ENCODE peak calls at places on chromosome 21, in eight cellular contexts. One of them, this sample, is unnamed.
A peak's percentile ranks its signal among the peaks of the same experiment; 100 is the strongest.

GRCh38 chr21:39000496-39000895 is 182.8 kb downstream of the PSMG1 start:
- DNase-seq in activated CD4-positive, CD25-positive, alpha-beta regulatory T cell: no peak
- DNase-seq in stimulated activated CD8-positive, alpha-beta memory T cell treated with anti-CD3 and anti-CD28 coated beads, Interleukin-4, amount 100 ng/mL, for 24 hours: no peak
- DNase-seq in CD8-positive, alpha-beta T cell: no peak
- DNase-seq in NCI-H2227 treated with DMSO at 0.1 percent for 48 hours: no peak
- DNase-seq in glomerular endothelial cell: no peak
- DNase-seq in activated B cell treated with CpG ODN at 0.5 μM for 24 hours: no peak
- DNase-seq in activated naive CD4-positive, alpha-beta T cell treated with anti-CD3 and anti-CD28 coated beads, Interleukin-2, amount 10 ng/mL, durations not matched to agents 7 days and 5 days: no peak
- DNase-seq in this sample: no peak

GRCh38 chr21:16419188-16419874 is 689.5 kb downstream of the USP25 start:
- DNase-seq in activated CD4-positive, CD25-positive, alpha-beta regulatory T cell: no peak
- DNase-seq in stimulated activated CD8-positive, alpha-beta memory T cell treated with anti-CD3 and anti-CD28 coated beads, Interleukin-4, amount 100 ng/mL, for 24 hours: no peak
- DNase-seq in CD8-positive, alpha-beta T cell: no peak
- DNase-seq in NCI-H2227 treated with DMSO at 0.1 percent for 48 hours: peak; percentile 94
- DNase-seq in glomerular endothelial cell: no peak
- DNase-seq in activated B cell treated with CpG ODN at 0.5 μM for 24 hours: no peak
- DNase-seq in activated naive CD4-positive, alpha-beta T cell treated with anti-CD3 and anti-CD28 coated beads, Interleukin-2, amount 10 ng/mL, durations not matched to agents 7 days and 5 days: no peak
- DNase-seq in this sample: peak; percentile 88

GRCh38 chr21:26127918-26128317 is 42.7 kb downstream of the APP start:
- DNase-seq in activated CD4-positive, CD25-positive, alpha-beta regulatory T cell: no peak
- DNase-seq in stimulated activated CD8-positive, alpha-beta memory T cell treated with anti-CD3 and anti-CD28 coated beads, Interleukin-4, amount 100 ng/mL, for 24 hours: no peak
- DNase-seq in CD8-positive, alpha-beta T cell: no peak
- DNase-seq in NCI-H2227 treated with DMSO at 0.1 percent for 48 hours: no peak
- DNase-seq in glomerular endothelial cell: no peak
- DNase-seq in activated B cell treated with CpG ODN at 0.5 μM for 24 hours: no peak
- DNase-seq in activated naive CD4-positive, alpha-beta T cell treated with anti-CD3 and anti-CD28 coated beads, Interleukin-2, amount 10 ng/mL, durations not matched to agents 7 days and 5 days: no peak
- DNase-seq in this sample: peak; percentile 47

GRCh38 chr21:30146558-30147282 is 19.9 kb downstream of the CLDN17 start:
- DNase-seq in activated CD4-positive, CD25-positive, alpha-beta regulatory T cell: no peak
- DNase-seq in stimulated activated CD8-positive, alpha-beta memory T cell treated with anti-CD3 and anti-CD28 coated beads, Interleukin-4, amount 100 ng/mL, for 24 hours: no peak
- DNase-seq in CD8-positive, alpha-beta T cell: no peak
- DNase-seq in NCI-H2227 treated with DMSO at 0.1 percent for 48 hours: no peak
- DNase-seq in glomerular endothelial cell: no peak
- DNase-seq in activated B cell treated with CpG ODN at 0.5 μM for 24 hours: no peak
- DNase-seq in activated naive CD4-positive, alpha-beta T cell treated with anti-CD3 and anti-CD28 coated beads, Interleukin-2, amount 10 ng/mL, durations not matched to agents 7 days and 5 days: no peak
- DNase-seq in this sample: no peak

GRCh38 chr21:37711294-37711844 is 204.9 kb downstream of the KCNJ6 start:
- DNase-seq in activated CD4-positive, CD25-positive, alpha-beta regulatory T cell: no peak
- DNase-seq in stimulated activated CD8-positive, alpha-beta memory T cell treated with anti-CD3 and anti-CD28 coated beads, Interleukin-4, amount 100 ng/mL, for 24 hours: no peak
- DNase-seq in CD8-positive, alpha-beta T cell: no peak
- DNase-seq in NCI-H2227 treated with DMSO at 0.1 percent for 48 hours: no peak
- DNase-seq in glomerular endothelial cell: no peak
- DNase-seq in activated B cell treated with CpG ODN at 0.5 μM for 24 hours: no peak
- DNase-seq in activated naive CD4-positive, alpha-beta T cell treated with anti-CD3 and anti-CD28 coated beads, Interleukin-2, amount 10 ng/mL, durations not matched to agents 7 days and 5 days: no peak
- DNase-seq in this sample: no peak

GRCh38 chr21:45985471-45986315 is 4.1 kb downstream of the COL6A1 start:
- DNase-seq in activated CD4-positive, CD25-positive, alpha-beta regulatory T cell: no peak
- DNase-seq in stimulated activated CD8-positive, alpha-beta memory T cell treated with anti-CD3 and anti-CD28 coated beads, Interleukin-4, amount 100 ng/mL, for 24 hours: no peak
- DNase-seq in CD8-positive, alpha-beta T cell: no peak
- DNase-seq in NCI-H2227 treated with DMSO at 0.1 percent for 48 hours: no peak
- DNase-seq in glomerular endothelial cell: no peak
- DNase-seq in activated B cell treated with CpG ODN at 0.5 μM for 24 hours: peak; percentile 13
- DNase-seq in activated naive CD4-positive, alpha-beta T cell treated with anti-CD3 and anti-CD28 coated beads, Interleukin-2, amount 10 ng/mL, durations not matched to agents 7 days and 5 days: peak; percentile 20
- DNase-seq in this sample: no peak

GRCh38 chr21:45983981-45984551 is 2.5 kb downstream of the COL6A1 start:
- DNase-seq in activated CD4-positive, CD25-positive, alpha-beta regulatory T cell: no peak
- DNase-seq in stimulated activated CD8-positive, alpha-beta memory T cell treated with anti-CD3 and anti-CD28 coated beads, Interleukin-4, amount 100 ng/mL, for 24 hours: no peak
- DNase-seq in CD8-positive, alpha-beta T cell: no peak
- DNase-seq in NCI-H2227 treated with DMSO at 0.1 percent for 48 hours: no peak
- DNase-seq in glomerular endothelial cell: no peak
- DNase-seq in activated B cell treated with CpG ODN at 0.5 μM for 24 hours: peak; percentile 13
- DNase-seq in activated naive CD4-positive, alpha-beta T cell treated with anti-CD3 and anti-CD28 coated beads, Interleukin-2, amount 10 ng/mL, durations not matched to agents 7 days and 5 days: peak; percentile 20
- DNase-seq in this sample: no peak

GRCh38 chr21:42003051-42003461 is 7.1 kb downstream of the ZBTB21 start:
- DNase-seq in activated CD4-positive, CD25-positive, alpha-beta regulatory T cell: no peak
- DNase-seq in stimulated activated CD8-positive, alpha-beta memory T cell treated with anti-CD3 and anti-CD28 coated beads, Interleukin-4, amount 100 ng/mL, for 24 hours: no peak
- DNase-seq in CD8-positive, alpha-beta T cell: no peak
- DNase-seq in NCI-H2227 treated with DMSO at 0.1 percent for 48 hours: no peak
- DNase-seq in glomerular endothelial cell: no peak
- DNase-seq in activated B cell treated with CpG ODN at 0.5 μM for 24 hours: no peak
- DNase-seq in activated naive CD4-positive, alpha-beta T cell treated with anti-CD3 and anti-CD28 coated beads, Interleukin-2, amount 10 ng/mL, durations not matched to agents 7 days and 5 days: no peak
- DNase-seq in this sample: no peak

GRCh38 chr21:26546698-26547097 is 26.4 kb downstream of the CYYR1 start:
- DNase-seq in activated CD4-positive, CD25-positive, alpha-beta regulatory T cell: no peak
- DNase-seq in stimulated activated CD8-positive, alpha-beta memory T cell treated with anti-CD3 and anti-CD28 coated beads, Interleukin-4, amount 100 ng/mL, for 24 hours: no peak
- DNase-seq in CD8-positive, alpha-beta T cell: no peak
- DNase-seq in NCI-H2227 treated with DMSO at 0.1 percent for 48 hours: no peak
- DNase-seq in glomerular endothelial cell: peak; percentile 78
- DNase-seq in activated B cell treated with CpG ODN at 0.5 μM for 24 hours: no peak
- DNase-seq in activated naive CD4-positive, alpha-beta T cell treated with anti-CD3 and anti-CD28 coated beads, Interleukin-2, amount 10 ng/mL, durations not matched to agents 7 days and 5 days: no peak
- DNase-seq in this sample: no peak

GRCh38 chr21:40680311-40680710 is 166.6 kb downstream of the DSCAM start:
- DNase-seq in activated CD4-positive, CD25-positive, alpha-beta regulatory T cell: no peak
- DNase-seq in stimulated activated CD8-positive, alpha-beta memory T cell treated with anti-CD3 and anti-CD28 coated beads, Interleukin-4, amount 100 ng/mL, for 24 hours: no peak
- DNase-seq in CD8-positive, alpha-beta T cell: no peak
- DNase-seq in NCI-H2227 treated with DMSO at 0.1 percent for 48 hours: no peak
- DNase-seq in glomerular endothelial cell: no peak
- DNase-seq in activated B cell treated with CpG ODN at 0.5 μM for 24 hours: no peak
- DNase-seq in activated naive CD4-positive, alpha-beta T cell treated with anti-CD3 and anti-CD28 coated beads, Interleukin-2, amount 10 ng/mL, durations not matched to agents 7 days and 5 days: no peak
- DNase-seq in this sample: no peak

GRCh38 chr21:17819878-17820232 is 699 bp upstream of the C21orf91 start:
- DNase-seq in activated CD4-positive, CD25-positive, alpha-beta regulatory T cell: peak; percentile 38
- DNase-seq in stimulated activated CD8-positive, alpha-beta memory T cell treated with anti-CD3 and anti-CD28 coated beads, Interleukin-4, amount 100 ng/mL, for 24 hours: no peak
- DNase-seq in CD8-positive, alpha-beta T cell: no peak
- DNase-seq in NCI-H2227 treated with DMSO at 0.1 percent for 48 hours: no peak
- DNase-seq in glomerular endothelial cell: no peak
- DNase-seq in activated B cell treated with CpG ODN at 0.5 μM for 24 hours: no peak
- DNase-seq in activated naive CD4-positive, alpha-beta T cell treated with anti-CD3 and anti-CD28 coated beads, Interleukin-2, amount 10 ng/mL, durations not matched to agents 7 days and 5 days: peak; percentile 21
- DNase-seq in this sample: no peak

GRCh38 chr21:38905751-38906150 is 100.0 kb downstream of the ETS2 start:
- DNase-seq in activated CD4-positive, CD25-positive, alpha-beta regulatory T cell: no peak
- DNase-seq in stimulated activated CD8-positive, alpha-beta memory T cell treated with anti-CD3 and anti-CD28 coated beads, Interleukin-4, amount 100 ng/mL, for 24 hours: no peak
- DNase-seq in CD8-positive, alpha-beta T cell: no peak
- DNase-seq in NCI-H2227 treated with DMSO at 0.1 percent for 48 hours: no peak
- DNase-seq in glomerular endothelial cell: no peak
- DNase-seq in activated B cell treated with CpG ODN at 0.5 μM for 24 hours: no peak
- DNase-seq in activated naive CD4-positive, alpha-beta T cell treated with anti-CD3 and anti-CD28 coated beads, Interleukin-2, amount 10 ng/mL, durations not matched to agents 7 days and 5 days: no peak
- DNase-seq in this sample: no peak

GRCh38 chr21:26954591-26955214 is 12.2 kb downstream of the ADAMTS5 start:
- DNase-seq in activated CD4-positive, CD25-positive, alpha-beta regulatory T cell: no peak
- DNase-seq in stimulated activated CD8-positive, alpha-beta memory T cell treated with anti-CD3 and anti-CD28 coated beads, Interleukin-4, amount 100 ng/mL, for 24 hours: no peak
- DNase-seq in CD8-positive, alpha-beta T cell: no peak
- DNase-seq in NCI-H2227 treated with DMSO at 0.1 percent for 48 hours: no peak
- DNase-seq in glomerular endothelial cell: no peak
- DNase-seq in activated B cell treated with CpG ODN at 0.5 μM for 24 hours: no peak
- DNase-seq in activated naive CD4-positive, alpha-beta T cell treated with anti-CD3 and anti-CD28 coated beads, Interleukin-2, amount 10 ng/mL, durations not matched to agents 7 days and 5 days: no peak
- DNase-seq in this sample: no peak

GRCh38 chr21:42220138-42220701 is 1.3 kb downstream of the ABCG1 start:
- DNase-seq in activated CD4-positive, CD25-positive, alpha-beta regulatory T cell: peak; percentile 46
- DNase-seq in stimulated activated CD8-positive, alpha-beta memory T cell treated with anti-CD3 and anti-CD28 coated beads, Interleukin-4, amount 100 ng/mL, for 24 hours: no peak
- DNase-seq in CD8-positive, alpha-beta T cell: peak; percentile 34
- DNase-seq in NCI-H2227 treated with DMSO at 0.1 percent for 48 hours: peak; percentile 86
- DNase-seq in glomerular endothelial cell: no peak
- DNase-seq in activated B cell treated with CpG ODN at 0.5 μM for 24 hours: peak; percentile 50
- DNase-seq in activated naive CD4-positive, alpha-beta T cell treated with anti-CD3 and anti-CD28 coated beads, Interleukin-2, amount 10 ng/mL, durations not matched to agents 7 days and 5 days: peak; percentile 88
- DNase-seq in this sample: peak; percentile 72

GRCh38 chr21:46211376-46211775 is 17.2 kb downstream of the LSS start:
- DNase-seq in activated CD4-positive, CD25-positive, alpha-beta regulatory T cell: no peak
- DNase-seq in stimulated activated CD8-positive, alpha-beta memory T cell treated with anti-CD3 and anti-CD28 coated beads, Interleukin-4, amount 100 ng/mL, for 24 hours: no peak
- DNase-seq in CD8-positive, alpha-beta T cell: no peak
- DNase-seq in NCI-H2227 treated with DMSO at 0.1 percent for 48 hours: no peak
- DNase-seq in glomerular endothelial cell: no peak
- DNase-seq in activated B cell treated with CpG ODN at 0.5 μM for 24 hours: peak; percentile 7
- DNase-seq in activated naive CD4-positive, alpha-beta T cell treated with anti-CD3 and anti-CD28 coated beads, Interleukin-2, amount 10 ng/mL, durations not matched to agents 7 days and 5 days: no peak
- DNase-seq in this sample: no peak

GRCh38 chr21:34801519-34802132 is 132.8 kb downstream of the CLIC6 start:
- DNase-seq in activated CD4-positive, CD25-positive, alpha-beta regulatory T cell: no peak
- DNase-seq in stimulated activated CD8-positive, alpha-beta memory T cell treated with anti-CD3 and anti-CD28 coated beads, Interleukin-4, amount 100 ng/mL, for 24 hours: no peak
- DNase-seq in CD8-positive, alpha-beta T cell: no peak
- DNase-seq in NCI-H2227 treated with DMSO at 0.1 percent for 48 hours: no peak
- DNase-seq in glomerular endothelial cell: no peak
- DNase-seq in activated B cell treated with CpG ODN at 0.5 μM for 24 hours: no peak
- DNase-seq in activated naive CD4-positive, alpha-beta T cell treated with anti-CD3 and anti-CD28 coated beads, Interleukin-2, amount 10 ng/mL, durations not matched to agents 7 days and 5 days: peak; percentile 49
- DNase-seq in this sample: no peak

GRCh38 chr21:42591170-42591869 is 62.1 kb upstream of the PDE9A start:
- DNase-seq in activated CD4-positive, CD25-positive, alpha-beta regulatory T cell: no peak
- DNase-seq in stimulated activated CD8-positive, alpha-beta memory T cell treated with anti-CD3 and anti-CD28 coated beads, Interleukin-4, amount 100 ng/mL, for 24 hours: no peak
- DNase-seq in CD8-positive, alpha-beta T cell: no peak
- DNase-seq in NCI-H2227 treated with DMSO at 0.1 percent for 48 hours: no peak
- DNase-seq in glomerular endothelial cell: no peak
- DNase-seq in activated B cell treated with CpG ODN at 0.5 μM for 24 hours: no peak
- DNase-seq in activated naive CD4-positive, alpha-beta T cell treated with anti-CD3 and anti-CD28 coated beads, Interleukin-2, amount 10 ng/mL, durations not matched to agents 7 days and 5 days: no peak
- DNase-seq in this sample: no peak

GRCh38 chr21:26487981-26488480 is 85.1 kb downstream of the CYYR1 start:
- DNase-seq in activated CD4-positive, CD25-positive, alpha-beta regulatory T cell: no peak
- DNase-seq in stimulated activated CD8-positive, alpha-beta memory T cell treated with anti-CD3 and anti-CD28 coated beads, Interleukin-4, amount 100 ng/mL, for 24 hours: no peak
- DNase-seq in CD8-positive, alpha-beta T cell: no peak
- DNase-seq in NCI-H2227 treated with DMSO at 0.1 percent for 48 hours: no peak
- DNase-seq in glomerular endothelial cell: no peak
- DNase-seq in activated B cell treated with CpG ODN at 0.5 μM for 24 hours: no peak
- DNase-seq in activated naive CD4-positive, alpha-beta T cell treated with anti-CD3 and anti-CD28 coated beads, Interleukin-2, amount 10 ng/mL, durations not matched to agents 7 days and 5 days: no peak
- DNase-seq in this sample: no peak

GRCh38 chr21:43191971-43192370 is 23.2 kb downstream of the CRYAA start:
- DNase-seq in activated CD4-positive, CD25-positive, alpha-beta regulatory T cell: no peak
- DNase-seq in stimulated activated CD8-positive, alpha-beta memory T cell treated with anti-CD3 and anti-CD28 coated beads, Interleukin-4, amount 100 ng/mL, for 24 hours: no peak
- DNase-seq in CD8-positive, alpha-beta T cell: no peak
- DNase-seq in NCI-H2227 treated with DMSO at 0.1 percent for 48 hours: no peak
- DNase-seq in glomerular endothelial cell: no peak
- DNase-seq in activated B cell treated with CpG ODN at 0.5 μM for 24 hours: no peak
- DNase-seq in activated naive CD4-positive, alpha-beta T cell treated with anti-CD3 and anti-CD28 coated beads, Interleukin-2, amount 10 ng/mL, durations not matched to agents 7 days and 5 days: no peak
- DNase-seq in this sample: peak; percentile 10

GRCh38 chr21:42745511-42746239 is 92.3 kb downstream of the PDE9A start:
- DNase-seq in activated CD4-positive, CD25-positive, alpha-beta regulatory T cell: no peak
- DNase-seq in stimulated activated CD8-positive, alpha-beta memory T cell treated with anti-CD3 and anti-CD28 coated beads, Interleukin-4, amount 100 ng/mL, for 24 hours: no peak
- DNase-seq in CD8-positive, alpha-beta T cell: no peak
- DNase-seq in NCI-H2227 treated with DMSO at 0.1 percent for 48 hours: no peak
- DNase-seq in glomerular endothelial cell: no peak
- DNase-seq in activated B cell treated with CpG ODN at 0.5 μM for 24 hours: no peak
- DNase-seq in activated naive CD4-positive, alpha-beta T cell treated with anti-CD3 and anti-CD28 coated beads, Interleukin-2, amount 10 ng/mL, durations not matched to agents 7 days and 5 days: no peak
- DNase-seq in this sample: no peak

GRCh38 chr21:37072239-37072987 is 458 bp downstream of the PIGP start:
- DNase-seq in activated CD4-positive, CD25-positive, alpha-beta regulatory T cell: peak; percentile 50
- DNase-seq in stimulated activated CD8-positive, alpha-beta memory T cell treated with anti-CD3 and anti-CD28 coated beads, Interleukin-4, amount 100 ng/mL, for 24 hours: no peak
- DNase-seq in CD8-positive, alpha-beta T cell: peak; percentile 53
- DNase-seq in NCI-H2227 treated with DMSO at 0.1 percent for 48 hours: peak; percentile 94
- DNase-seq in glomerular endothelial cell: peak; percentile 48
- DNase-seq in activated B cell treated with CpG ODN at 0.5 μM for 24 hours: no peak
- DNase-seq in activated naive CD4-positive, alpha-beta T cell treated with anti-CD3 and anti-CD28 coated beads, Interleukin-2, amount 10 ng/mL, durations not matched to agents 7 days and 5 days: peak; percentile 83
- DNase-seq in this sample: peak; percentile 90

GRCh38 chr21:16455526-16455925 is 725.7 kb downstream of the USP25 start:
- DNase-seq in activated CD4-positive, CD25-positive, alpha-beta regulatory T cell: no peak
- DNase-seq in stimulated activated CD8-positive, alpha-beta memory T cell treated with anti-CD3 and anti-CD28 coated beads, Interleukin-4, amount 100 ng/mL, for 24 hours: no peak
- DNase-seq in CD8-positive, alpha-beta T cell: no peak
- DNase-seq in NCI-H2227 treated with DMSO at 0.1 percent for 48 hours: no peak
- DNase-seq in glomerular endothelial cell: no peak
- DNase-seq in activated B cell treated with CpG ODN at 0.5 μM for 24 hours: no peak
- DNase-seq in activated naive CD4-positive, alpha-beta T cell treated with anti-CD3 and anti-CD28 coated beads, Interleukin-2, amount 10 ng/mL, durations not matched to agents 7 days and 5 days: no peak
- DNase-seq in this sample: no peak

GRCh38 chr21:45592626-45593134 is 50.4 kb upstream of the SLC19A1 start:
- DNase-seq in activated CD4-positive, CD25-positive, alpha-beta regulatory T cell: no peak
- DNase-seq in stimulated activated CD8-positive, alpha-beta memory T cell treated with anti-CD3 and anti-CD28 coated beads, Interleukin-4, amount 100 ng/mL, for 24 hours: no peak
- DNase-seq in CD8-positive, alpha-beta T cell: no peak
- DNase-seq in NCI-H2227 treated with DMSO at 0.1 percent for 48 hours: no peak
- DNase-seq in glomerular endothelial cell: no peak
- DNase-seq in activated B cell treated with CpG ODN at 0.5 μM for 24 hours: no peak
- DNase-seq in activated naive CD4-positive, alpha-beta T cell treated with anti-CD3 and anti-CD28 coated beads, Interleukin-2, amount 10 ng/mL, durations not matched to agents 7 days and 5 days: no peak
- DNase-seq in this sample: no peak

GRCh38 chr21:45420061-45420521 is 15.1 kb downstream of the COL18A1 start:
- DNase-seq in activated CD4-positive, CD25-positive, alpha-beta regulatory T cell: no peak
- DNase-seq in stimulated activated CD8-positive, alpha-beta memory T cell treated with anti-CD3 and anti-CD28 coated beads, Interleukin-4, amount 100 ng/mL, for 24 hours: no peak
- DNase-seq in CD8-positive, alpha-beta T cell: no peak
- DNase-seq in NCI-H2227 treated with DMSO at 0.1 percent for 48 hours: no peak
- DNase-seq in glomerular endothelial cell: no peak
- DNase-seq in activated B cell treated with CpG ODN at 0.5 μM for 24 hours: no peak
- DNase-seq in activated naive CD4-positive, alpha-beta T cell treated with anti-CD3 and anti-CD28 coated beads, Interleukin-2, amount 10 ng/mL, durations not matched to agents 7 days and 5 days: no peak
- DNase-seq in this sample: no peak

GRCh38 chr21:45404726-45405270 is at the start of gene COL18A1:
- DNase-seq in activated CD4-positive, CD25-positive, alpha-beta regulatory T cell: no peak
- DNase-seq in stimulated activated CD8-positive, alpha-beta memory T cell treated with anti-CD3 and anti-CD28 coated beads, Interleukin-4, amount 100 ng/mL, for 24 hours: no peak
- DNase-seq in CD8-positive, alpha-beta T cell: peak; percentile 9
- DNase-seq in NCI-H2227 treated with DMSO at 0.1 percent for 48 hours: peak; percentile 46
- DNase-seq in glomerular endothelial cell: no peak
- DNase-seq in activated B cell treated with CpG ODN at 0.5 μM for 24 hours: peak; percentile 27
- DNase-seq in activated naive CD4-positive, alpha-beta T cell treated with anti-CD3 and anti-CD28 coated beads, Interleukin-2, amount 10 ng/mL, durations not matched to agents 7 days and 5 days: peak; percentile 51
- DNase-seq in this sample: peak; percentile 60

GRCh38 chr21:16976132-16976666 is 536.6 kb upstream of the CXADR start:
- DNase-seq in activated CD4-positive, CD25-positive, alpha-beta regulatory T cell: no peak
- DNase-seq in stimulated activated CD8-positive, alpha-beta memory T cell treated with anti-CD3 and anti-CD28 coated beads, Interleukin-4, amount 100 ng/mL, for 24 hours: no peak
- DNase-seq in CD8-positive, alpha-beta T cell: no peak
- DNase-seq in NCI-H2227 treated with DMSO at 0.1 percent for 48 hours: peak; percentile 68
- DNase-seq in glomerular endothelial cell: no peak
- DNase-seq in activated B cell treated with CpG ODN at 0.5 μM for 24 hours: no peak
- DNase-seq in activated naive CD4-positive, alpha-beta T cell treated with anti-CD3 and anti-CD28 coated beads, Interleukin-2, amount 10 ng/mL, durations not matched to agents 7 days and 5 days: no peak
- DNase-seq in this sample: no peak

GRCh38 chr21:37696936-37697335 is 219.3 kb downstream of the KCNJ6 start:
- DNase-seq in activated CD4-positive, CD25-positive, alpha-beta regulatory T cell: no peak
- DNase-seq in stimulated activated CD8-positive, alpha-beta memory T cell treated with anti-CD3 and anti-CD28 coated beads, Interleukin-4, amount 100 ng/mL, for 24 hours: no peak
- DNase-seq in CD8-positive, alpha-beta T cell: no peak
- DNase-seq in NCI-H2227 treated with DMSO at 0.1 percent for 48 hours: no peak
- DNase-seq in glomerular endothelial cell: no peak
- DNase-seq in activated B cell treated with CpG ODN at 0.5 μM for 24 hours: no peak
- DNase-seq in activated naive CD4-positive, alpha-beta T cell treated with anti-CD3 and anti-CD28 coated beads, Interleukin-2, amount 10 ng/mL, durations not matched to agents 7 days and 5 days: no peak
- DNase-seq in this sample: no peak

GRCh38 chr21:16116067-16116466 is 386.3 kb downstream of the USP25 start:
- DNase-seq in activated CD4-positive, CD25-positive, alpha-beta regulatory T cell: no peak
- DNase-seq in stimulated activated CD8-positive, alpha-beta memory T cell treated with anti-CD3 and anti-CD28 coated beads, Interleukin-4, amount 100 ng/mL, for 24 hours: no peak
- DNase-seq in CD8-positive, alpha-beta T cell: no peak
- DNase-seq in NCI-H2227 treated with DMSO at 0.1 percent for 48 hours: no peak
- DNase-seq in glomerular endothelial cell: no peak
- DNase-seq in activated B cell treated with CpG ODN at 0.5 μM for 24 hours: no peak
- DNase-seq in activated naive CD4-positive, alpha-beta T cell treated with anti-CD3 and anti-CD28 coated beads, Interleukin-2, amount 10 ng/mL, durations not matched to agents 7 days and 5 days: no peak
- DNase-seq in this sample: no peak